ENCODE peak calls at places on chromosomes 3 and 15, in seven cellular contexts. C is kidney epithelial cell; D is stimulated activated CD4-positive, alpha-beta T cell treated with anti-CD3 and anti-CD28 coated beads, Interleukin-4, amount 100 ng/mL, for 4 hours; O is IMR-90; K is NCI-H748 treated with DMSO at 0.1 percent for 48 hours; Q is GM19239; G is C1 segment of cervical spinal cord. T is an unnamed sample.

GRCh38 chr15:43329222-43329959 is 982 bp downstream of the LCMT2 start:
- DNase-seq in C (no peak), D (no peak), O (peak; percentile 37), Q (no peak), K (no peak), G (peak; percentile 23), T (peak; percentile 40)

GRCh38 chr3:45868213-45868612 is 18.1 kb upstream of the CCR9 start:
- DNase-seq in Q (no peak), C (no peak), K (no peak), G (no peak), D (no peak), O (no peak), T (no peak)

GRCh38 chr3:196122688-196123046 is 40.8 kb upstream of the TFRC start:
- DNase-seq in D (no peak), Q (no peak), G (no peak), C (no peak), K (no peak), O (no peak), T (no peak)

GRCh38 chr3:66442254-66443249 is 58.3 kb downstream of the LRIG1 start:
- DNase-seq in K (no peak), Q (no peak), O (peak; percentile 93), G (peak; percentile 18), C (no peak), D (no peak), T (no peak)

GRCh38 chr15:45113380-45113990 is 487 bp downstream of the DUOX2 start:
- DNase-seq in D (no peak), K (no peak), Q (no peak), O (no peak), C (no peak), G (no peak), T (no peak)

GRCh38 chr3:105790534-105790933 is 78.3 kb downstream of the CBLB start:
- DNase-seq in G (no peak), D (no peak), Q (no peak), C (no peak), O (no peak), K (no peak), T (no peak)

GRCh38 chr3:10928396-10928960 is 64.1 kb upstream of the SLC6A1 start:
- DNase-seq in K (no peak), C (no peak), D (no peak), G (no peak), O (no peak), Q (no peak), T (no peak)

GRCh38 chr3:128273116-128273840 is 120.0 kb downstream of the EEFSEC start:
- DNase-seq in C (no peak), G (no peak), D (no peak), K (no peak), O (no peak), Q (no peak), T (no peak)

GRCh38 chr3:80929576-80929975 is 831.9 kb downstream of the GBE1 start:
- DNase-seq in K (no peak), Q (no peak), C (no peak), O (no peak), D (no peak), G (no peak), T (no peak)

GRCh38 chr3:122678496-122678895 is 2.1 kb upstream of the PARP14 start:
- DNase-seq in Q (no peak), O (no peak), C (no peak), D (no peak), G (no peak), K (no peak), T (no peak)

GRCh38 chr3:57544181-57545125 is at the start of gene DNAH12:
- DNase-seq in K (peak; percentile 89), G (no peak), Q (peak; percentile 8), D (no peak), C (peak; percentile 29), O (no peak), T (no peak)

GRCh38 chr15:63986751-63987341 is 59.4 kb downstream of the DAPK2 start:
- DNase-seq in G (no peak), Q (no peak), C (no peak), K (no peak), D (no peak), O (no peak), T (no peak)

GRCh38 chr3:158801200-158801599 is 654 bp upstream of the MFSD1 start:
- DNase-seq in G (peak; percentile 30), O (no peak), D (no peak), C (no peak), K (no peak), Q (no peak), T (peak; percentile 7)

GRCh38 chr3:129708328-129708861 is 101.9 kb upstream of the PLXND1 start:
- DNase-seq in C (no peak), G (no peak), K (no peak), Q (no peak), O (no peak), D (no peak), T (no peak)

GRCh38 chr3:112685435-112685834 is 44.5 kb upstream of the CCDC80 start:
- DNase-seq in K (no peak), O (peak; percentile 96), D (no peak), Q (no peak), G (no peak), C (no peak), T (no peak)

T was measured in foreskin melanocyte.